ENCODE peak calls at places on chromosomes 1 and 21, in ten cellular contexts. T, G, A, P, O, D, M, E, R and H are unnamed samples.

GRCh38 chr1:45518910-45519309 is 2.8 kb downstream of the PRDX1 start:
- DNase-seq in T (no peak), M (no peak), R (no peak), O (no peak), A (no peak), D (no peak), G (peak; percentile 17), E (no peak), P (no peak), H (no peak)

GRCh38 chr1:223706077-223706988 is 6.0 kb upstream of the CAPN2 start:
- DNase-seq in E (no peak), R (no peak), P (peak; percentile 60), G (peak; percentile 98), A (no peak), D (no peak), M (no peak), O (peak; percentile 53), T (no peak), H (peak; percentile 62)

GRCh38 chr1:212649020-212649419 is 40.5 kb downstream of the ATF3 start:
- DNase-seq in R (no peak), G (peak; percentile 59), O (no peak), T (no peak), E (no peak), D (no peak), M (no peak), A (no peak), P (no peak), H (no peak)

GRCh38 chr1:54275349-54275748 is 75.4 kb downstream of the MRPL37 start:
- DNase-seq in D (peak; percentile 79), T (no peak), P (no peak), A (peak; percentile 86), O (peak; percentile 85), E (no peak), M (no peak), R (no peak), G (peak; percentile 77), H (no peak)

GRCh38 chr21:31609081-31609480 is 50.4 kb upstream of the SOD1 start:
- DNase-seq in E (no peak), M (no peak), R (no peak), O (no peak), P (no peak), D (no peak), T (no peak), A (no peak), G (peak; percentile 22), H (no peak)

GRCh38 chr1:172144445-172145060 is 275.9 kb upstream of the C1orf105 start:
- DNase-seq in P (peak; percentile 60), M (peak; percentile 71), O (peak; percentile 55), E (peak; percentile 72), D (peak; percentile 80), A (peak; percentile 91), T (no peak), R (no peak), G (peak; percentile 99), H (peak; percentile 96)

GRCh38 chr1:7516341-7516740 is 254.8 kb upstream of the VAMP3 start:
- DNase-seq in E (no peak), T (no peak), G (no peak), M (no peak), P (no peak), D (peak; percentile 38), A (no peak), R (no peak), O (no peak), H (no peak)

GRCh38 chr21:29351691-29352090 is 53.0 kb downstream of the BACH1 start:
- DNase-seq in P (no peak), M (no peak), G (peak; percentile 42), D (no peak), O (no peak), R (no peak), E (no peak), A (no peak), T (no peak), H (no peak)

GRCh38 chr1:32104127-32104526 is 3.7 kb upstream of the KPNA6 start:
- DNase-seq in E (no peak), T (no peak), D (no peak), G (no peak), A (no peak), P (no peak), R (no peak), O (no peak), M (no peak), H (no peak)

GRCh38 chr1:23478896-23479790 is 4.8 kb downstream of the ASAP3 start:
- DNase-seq in P (peak; percentile 56), A (peak; percentile 87), D (peak; percentile 81), O (peak; percentile 89), G (peak; percentile 91), T (no peak), E (peak; percentile 76), R (no peak), M (no peak), H (no peak)

GRCh38 chr1:95340056-95340455 is 106.0 kb downstream of the RWDD3 start:
- DNase-seq in O (no peak), R (no peak), M (no peak), A (no peak), G (peak; percentile 68), E (no peak), P (no peak), T (no peak), D (no peak), H (no peak)

GRCh38 chr21:16302851-16303282 is 573.1 kb downstream of the USP25 start:
- DNase-seq in M (no peak), G (no peak), A (peak; percentile 67), E (no peak), R (no peak), T (no peak), O (peak; percentile 56), D (no peak), P (no peak), H (no peak)

GRCh38 chr1:240235521-240236288 is 144.0 kb downstream of the FMN2 start:
- DNase-seq in P (no peak), T (no peak), M (no peak), R (no peak), O (no peak), A (no peak), E (no peak), G (no peak), D (no peak), H (peak; percentile 62)

GRCh38 chr1:153705484-153705883 is 22.4 kb upstream of the INTS3 start:
- DNase-seq in M (no peak), E (no peak), T (no peak), O (no peak), A (no peak), D (no peak), P (no peak), G (no peak), R (no peak), H (no peak)

GRCh38 chr21:39968010-39968409 is 100.8 kb downstream of the PCP4 start:
- DNase-seq in D (no peak), O (no peak), P (no peak), M (no peak), E (no peak), A (no peak), T (no peak), R (no peak), G (no peak), H (no peak)

GRCh38 chr21:39972471-39972870 is 105.2 kb downstream of the PCP4 start:
- DNase-seq in T (no peak), A (no peak), M (no peak), P (no peak), E (no peak), D (no peak), G (no peak), R (no peak), O (no peak), H (no peak)

GRCh38 chr21:39969691-39970364 is 102.6 kb downstream of the PCP4 start:
- DNase-seq in E (no peak), T (no peak), M (no peak), A (no peak), G (no peak), P (no peak), R (no peak), O (no peak), D (no peak), H (no peak)

GRCh38 chr21:39972976-39973375 is 105.7 kb downstream of the PCP4 start:
- DNase-seq in E (no peak), R (no peak), G (no peak), A (no peak), P (no peak), D (no peak), M (no peak), O (no peak), T (no peak), H (no peak)

GRCh38 chr21:39971961-39972360 is 104.7 kb downstream of the PCP4 start:
- DNase-seq in T (no peak), P (no peak), G (no peak), D (no peak), R (no peak), O (no peak), E (no peak), A (no peak), M (no peak), H (no peak)
- H3K27ac ChIP-seq in T (no peak overlapping the region), P (no peak overlapping the region), G (no peak overlapping the region), D (no peak overlapping the region), R (no peak overlapping the region), O (peak overlapping the region; percentile 45), E (no peak overlapping the region), A (no peak overlapping the region), M (no peak overlapping the region), H (no peak overlapping the region)

DNA sequence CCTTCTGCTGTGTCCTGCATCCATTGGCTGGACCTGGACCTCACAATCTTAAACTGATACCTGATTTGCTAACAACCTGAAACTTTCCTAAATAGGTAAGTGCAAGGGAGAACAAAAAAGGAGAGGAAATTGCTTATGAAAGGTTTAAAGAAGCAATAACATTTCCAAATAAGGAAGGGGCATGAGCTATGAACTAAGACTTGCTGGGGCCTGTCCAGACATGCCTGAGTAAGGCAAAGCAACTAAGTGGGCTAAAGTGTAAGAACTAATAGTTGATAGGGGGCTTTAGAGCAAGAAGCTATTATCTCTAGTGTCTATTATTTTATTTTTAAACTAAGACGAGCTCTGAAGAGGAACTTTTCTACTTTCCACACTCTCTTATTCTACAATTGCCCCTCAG is 11.6 kb downstream of the JMJD4 start:
- DNase-seq in P (no peak), D (no peak), R (no peak), M (no peak), T (no peak), A (no peak), O (no peak), G (peak; percentile 26), E (no peak), H (no peak)
- H3K9me3 ChIP-seq in P (no peaks in the 10 kb centered on the region), D (peaks cover 32% of the 10 kb centered on the region), R (no peaks in the 10 kb centered on the region), M (peaks cover 52% of the 10 kb centered on the region), T (peaks cover 5% of the 10 kb centered on the region), A (peaks cover 38% of the 10 kb centered on the region), O (no peaks in the 10 kb centered on the region), G (no peaks in the 10 kb centered on the region), E (peaks cover 8% of the 10 kb centered on the region), H (peaks cover 4% of the 10 kb centered on the region)

GRCh38 chr1:201554167-201554600 is 15.3 kb downstream of the NAV1 start:
- DNase-seq in T (no peak), G (peak; percentile 35), D (no peak), O (no peak), A (no peak), R (no peak), M (no peak), E (no peak), P (no peak), H (no peak)
- H3K27ac ChIP-seq in T (no peak overlapping the region), G (no peak overlapping the region), D (peak overlapping the region; percentile 74), O (no peak overlapping the region), A (no peak overlapping the region), R (no peak overlapping the region), M (no peak overlapping the region), E (no peak overlapping the region), P (no peak overlapping the region), H (no peak overlapping the region)

DNA sequence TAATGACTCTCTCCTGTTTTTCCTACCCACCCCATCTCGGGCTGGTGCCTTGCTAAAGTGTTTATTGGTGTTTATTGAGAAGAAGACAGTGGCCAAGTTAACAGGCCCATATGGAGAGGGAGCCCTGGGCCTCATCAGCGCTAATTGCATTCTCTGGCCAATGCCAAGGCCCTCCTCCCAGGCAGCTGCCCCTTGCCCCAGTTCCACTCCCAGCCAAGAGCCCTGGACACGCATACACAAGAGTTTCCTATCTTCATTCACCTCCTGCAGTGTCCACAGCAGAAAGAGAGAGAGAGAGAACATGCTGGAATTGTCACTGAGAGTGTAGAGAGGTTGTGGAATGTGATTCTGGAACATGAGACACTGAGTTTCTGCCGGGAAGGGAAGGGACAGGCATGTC is 25.4 kb upstream of the VWA5B1 start:
- DNase-seq in D (no peak), A (no peak), E (no peak), P (no peak), T (no peak), M (no peak), R (no peak), G (peak; percentile 48), O (no peak), H (no peak)
- H3K9me3 ChIP-seq in D (no peaks in the 10 kb centered on the region), A (no peaks in the 10 kb centered on the region), E (no peaks in the 10 kb centered on the region), P (no peaks in the 10 kb centered on the region), T (no peaks in the 10 kb centered on the region), M (no peaks in the 10 kb centered on the region), R (no peaks in the 10 kb centered on the region), G (no peaks in the 10 kb centered on the region), O (no peaks in the 10 kb centered on the region), H (peaks cover 3% of the 10 kb centered on the region)